ENCODE peak calls at places on chromosomes 12 and 14, in nine cellular contexts. A is PC-3, L is right cardiac atrium, E is GM23248, C is uterus, S is ascending aorta, M is fibroblast of lung, I is GM23338, V is cardiac muscle cell. B is an unnamed sample.

GRCh38 chr12:96513166-96513565 is 23.8 kb downstream of the CFAP54 start:
- DNase-seq in L (no peak), S (no peak), V (no peak), E (no peak), A (no peak), I (no peak), M (no peak), C (no peak), B (no peak)

GRCh38 chr14:49924852-49925251 is 32.0 kb downstream of the ARF6 start:
- DNase-seq in S (no peak), C (no peak), A (no peak), V (no peak), I (no peak), E (no peak), M (no peak), L (no peak), B (no peak)

GRCh38 chr14:56002876-56003625 is 115.2 kb upstream of the PELI2 start:
- DNase-seq in I (peak; percentile 23), V (no peak), M (no peak), L (no peak), A (no peak), S (no peak), C (no peak), E (no peak), B (no peak)

GRCh38 chr12:117262749-117263148 is 72.5 kb upstream of the FBXO21 start:
- DNase-seq in M (no peak), E (no peak), V (no peak), A (no peak), C (no peak), L (no peak), I (no peak), S (no peak), B (no peak)

GRCh38 chr14:71498151-71498734 is 434.0 kb upstream of the RGS6 start:
- DNase-seq in E (peak; percentile 60), L (no peak), I (no peak), S (no peak), V (no peak), A (no peak), M (peak; percentile 46), C (no peak), B (no peak)

GRCh38 chr12:6547987-6548386 is 7.9 kb downstream of the IFFO1 start:
- DNase-seq in I (no peak), C (peak; percentile 83), V (no peak), L (peak; percentile 68), E (peak; percentile 87), A (peak; percentile 60), S (no peak), M (peak; percentile 76), B (no peak)

GRCh38 chr12:31234955-31235867 is 90.7 kb downstream of the SINHCAF start:
- DNase-seq in L (no peak), M (peak; percentile 31), A (peak; percentile 67), I (peak; percentile 74), V (peak; percentile 55), C (peak; percentile 35), E (peak; percentile 70), S (no peak), B (peak; percentile 68)

GRCh38 chr14:31596691-31597090 is 35.5 kb downstream of the NUBPL start:
- DNase-seq in M (no peak), L (no peak), E (no peak), S (no peak), C (no peak), V (no peak), I (no peak), A (no peak), B (no peak)

GRCh38 chr12:108805136-108805535 is 52.2 kb downstream of the SSH1 start:
- DNase-seq in M (no peak), A (no peak), I (no peak), C (no peak), L (no peak), E (peak; percentile 85), S (no peak), V (no peak), B (no peak)

GRCh38 chr14:54737132-54737711 is 165.4 kb downstream of the GCH1 start:
- DNase-seq in V (no peak), S (no peak), I (no peak), E (peak; percentile 73), C (no peak), M (peak; percentile 51), A (peak; percentile 94), L (no peak), B (no peak)

GRCh38 chr14:35285168-35285990 is 6.8 kb upstream of the PSMA6 start:
- DNase-seq in S (no peak), C (no peak), I (no peak), V (no peak), E (peak; percentile 30), L (no peak), A (peak; percentile 33), M (no peak), B (no peak)

GRCh38 chr14:65472189-65472588 is 59.7 kb downstream of the FUT8 start:
- DNase-seq in S (no peak), M (no peak), I (peak; percentile 75), C (no peak), V (peak; percentile 35), A (no peak), E (no peak), L (no peak), B (no peak)

GRCh38 chr14:65832431-65833253 is 420.1 kb downstream of the FUT8 start:
- DNase-seq in E (peak; percentile 51), L (no peak), A (peak; percentile 24), C (no peak), M (peak; percentile 12), V (peak; percentile 34), I (peak; percentile 51), S (no peak), B (no peak)

GRCh38 chr12:46214668-46215429 is 54.0 kb downstream of the SLC38A1 start:
- DNase-seq in C (no peak), M (no peak), S (peak; percentile 37), A (no peak), L (peak; percentile 45), I (no peak), V (no peak), E (no peak), B (no peak)

GRCh38 chr14:93858896-93859295 is 68.2 kb upstream of the FAM181A start:
- DNase-seq in A (no peak), L (no peak), E (no peak), C (no peak), S (no peak), V (no peak), I (no peak), M (no peak), B (no peak)

GRCh38 chr14:93857081-93857480 is 68.8 kb upstream of the PRIMA1 start:
- DNase-seq in V (no peak), E (no peak), A (no peak), M (no peak), S (no peak), C (no peak), I (no peak), L (no peak), B (no peak)

GRCh38 chr14:93857500-93857899 is 69.2 kb upstream of the PRIMA1 start:
- DNase-seq in I (peak; percentile 52), L (no peak), V (peak; percentile 30), C (no peak), E (no peak), A (no peak), S (no peak), M (no peak), B (no peak)

GRCh38 chr14:93859957-93860356 is 67.2 kb upstream of the FAM181A start:
- DNase-seq in M (no peak), C (no peak), E (peak; percentile 5), L (peak; percentile 53), A (no peak), V (no peak), S (no peak), I (no peak), B (no peak)

DNA sequence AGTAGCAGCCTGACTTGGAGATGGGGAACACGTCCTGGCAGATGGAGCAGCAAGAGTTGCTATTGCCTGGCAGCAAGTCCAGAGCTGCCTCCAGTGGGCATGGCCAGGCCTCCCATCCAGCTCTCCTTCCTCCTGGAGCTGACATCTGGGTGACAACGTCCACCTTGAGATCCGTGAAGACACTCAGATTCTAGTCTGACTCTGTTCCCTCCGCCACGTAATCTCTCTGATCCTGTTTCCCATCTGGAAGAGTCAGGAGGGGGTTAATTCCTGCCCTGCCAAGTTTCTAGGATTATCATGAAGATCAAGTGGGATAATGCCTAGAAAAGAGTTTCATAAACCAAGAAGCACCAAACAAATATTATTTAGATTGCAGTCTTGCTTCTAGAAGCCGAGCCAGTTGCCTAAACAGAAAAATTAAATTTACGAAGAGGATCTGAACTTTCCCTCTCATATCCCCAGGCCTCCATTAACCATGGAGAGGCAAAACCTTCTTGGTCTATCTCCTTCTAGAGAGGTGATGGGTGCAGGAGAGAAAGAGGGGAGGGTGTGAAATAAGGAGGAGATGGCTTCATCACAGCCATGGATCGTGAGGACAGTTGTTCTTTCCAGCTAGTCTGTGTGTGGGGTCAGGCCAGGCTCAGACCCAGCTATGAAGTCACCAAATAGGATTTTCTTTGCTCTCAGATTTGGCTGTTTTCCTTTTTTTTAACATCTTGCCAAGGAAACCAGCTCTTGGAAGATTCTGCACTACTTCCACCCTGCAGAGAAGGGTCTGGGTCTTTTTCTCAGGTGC is 65.1 kb upstream of the FAM181A start:
- DNase-seq in A (no peak), L (no peak), V (no peak), C (no peak), I (no peak), M (no peak), E (no peak), S (no peak), B (no peak)
- H3K4me3 ChIP-seq in A (no peak overlapping the region), L (no peak overlapping the region), V (no peak overlapping the region), C (no peak overlapping the region), I (no peak overlapping the region), M (no peak overlapping the region), E (no peak overlapping the region), S (no peak overlapping the region), B (no peak overlapping the region)

GRCh38 chr14:92787554-92787953 is 6.6 kb upstream of the GOLGA5 start:
- DNase-seq in C (no peak), E (no peak), V (no peak), A (no peak), I (no peak), S (no peak), L (no peak), M (no peak), B (no peak)
- H3K27ac ChIP-seq in C (no peak overlapping the region), E (no peak overlapping the region), V (no peak overlapping the region), A (no peak overlapping the region), I (no peak overlapping the region), S (no peak overlapping the region), L (no peak overlapping the region), M (no peak overlapping the region), B (no peak overlapping the region)

DNA sequence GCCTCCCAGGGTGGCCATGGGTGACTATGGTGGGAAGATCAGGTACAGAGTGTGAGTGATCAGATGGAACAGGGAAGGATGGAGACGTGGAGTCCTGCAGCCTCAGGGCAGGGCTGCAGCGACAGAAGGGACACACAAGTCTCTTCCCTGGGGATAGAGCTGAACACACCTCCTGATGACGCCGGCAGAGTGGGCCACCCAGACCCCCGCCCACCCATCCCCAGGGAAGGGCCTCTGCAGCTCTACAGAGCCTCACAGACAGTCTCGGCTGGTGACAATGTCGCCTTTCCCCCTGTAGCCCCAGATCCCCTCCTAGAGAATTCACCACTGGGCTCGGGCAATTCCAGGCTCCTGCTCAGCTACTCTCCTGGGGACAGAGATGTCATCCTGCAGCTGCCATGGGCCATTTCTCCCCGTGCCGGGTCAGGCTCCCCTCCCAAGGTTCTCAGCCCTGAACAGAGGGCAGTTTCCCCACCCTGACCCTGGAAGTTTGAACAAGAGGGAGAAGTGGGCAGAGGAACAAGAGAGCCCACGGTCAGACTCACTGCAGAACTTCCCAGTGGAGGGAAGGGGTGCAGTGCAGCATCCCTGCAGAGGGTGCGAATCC is 115.7 kb downstream of the NCOR2 start:
- DNase-seq in S (no peak), A (no peak), V (no peak), E (no peak), L (peak; percentile 30), C (no peak), M (no peak), I (no peak), B (no peak)
- H3K4me1 ChIP-seq in S (peaks cover 26% of the 10 kb centered on the region), A (peaks cover 22% of the 10 kb centered on the region), V (peaks cover 14% of the 10 kb centered on the region), E (peaks cover 26% of the 10 kb centered on the region), L (peaks cover 16% of the 10 kb centered on the region), C (peaks cover 12% of the 10 kb centered on the region), M (peaks cover 24% of the 10 kb centered on the region), I (no peaks in the 10 kb centered on the region), B (peaks cover 12% of the 10 kb centered on the region)

GRCh38 chr14:93073366-93073722 is 42.4 kb downstream of the ITPK1 start:
- DNase-seq in A (no peak), S (no peak), M (no peak), I (no peak), V (no peak), L (no peak), E (no peak), C (no peak), B (no peak)
- H3K4me3 ChIP-seq in A (no peak overlapping the region), S (no peak overlapping the region), M (no peak overlapping the region), I (no peak overlapping the region), V (no peak overlapping the region), L (no peak overlapping the region), E (no peak overlapping the region), C (no peak overlapping the region), B (no peak overlapping the region)

B was measured in body of pancreas.